ENCODE peak calls at places on chromosome 5, in seven cellular contexts. One of them, this sample, is unnamed.

GRCh38 chr5:140312067-140312790 is 9.3 kb upstream of the PFDN1 start:
- DNase-seq in SK-N-SH: no peak
- DNase-seq in H1: no peak
- DNase-seq in K562: no peak
- DNase-seq in HCT116: no peak
- DNase-seq in HepG2: no peak
- DNase-seq in GM12878: no peak
- DNase-seq in this sample: no peak

GRCh38 chr5:28576022-28576421 is 1537.6 kb upstream of the CDH9 start:
- DNase-seq in HCT116: no peak
- DNase-seq in SK-N-SH: no peak
- DNase-seq in GM12878: no peak
- DNase-seq in K562: no peak
- DNase-seq in H1: no peak
- DNase-seq in HepG2: peak
- DNase-seq in this sample: peak

GRCh38 chr5:16864566-16864965 is 71.5 kb downstream of the MYO10 start:
- DNase-seq in HCT116: no peak
- DNase-seq in H1: no peak
- DNase-seq in GM12878: no peak
- DNase-seq in K562: no peak
- DNase-seq in HepG2: no peak
- DNase-seq in SK-N-SH: no peak
- DNase-seq in this sample: no peak

GRCh38 chr5:151757233-151758140 is 944 bp downstream of the ATOX1 start:
- DNase-seq in SK-N-SH: no peak
- DNase-seq in GM12878: no peak
- DNase-seq in K562: peak
- DNase-seq in HepG2: no peak
- DNase-seq in H1: no peak
- DNase-seq in HCT116: no peak
- DNase-seq in this sample: peak

GRCh38 chr5:40626834-40627233 is 52.9 kb upstream of the PTGER4 start:
- DNase-seq in SK-N-SH: no peak
- DNase-seq in HepG2: no peak
- DNase-seq in HCT116: no peak
- DNase-seq in GM12878: no peak
- DNase-seq in K562: no peak
- DNase-seq in H1: no peak
- DNase-seq in this sample: no peak

GRCh38 chr5:149432861-149433462 is 53.9 kb upstream of the IL17B start:
- DNase-seq in H1: no peak
- DNase-seq in GM12878: no peak
- DNase-seq in SK-N-SH: no peak
- DNase-seq in HepG2: no peak
- DNase-seq in HCT116: no peak
- DNase-seq in K562: no peak
- DNase-seq in this sample: no peak

GRCh38 chr5:56050566-56051292 is 56.0 kb upstream of the IL6ST start:
- DNase-seq in SK-N-SH: no peak
- DNase-seq in HCT116: no peak
- DNase-seq in K562: no peak
- DNase-seq in H1: no peak
- DNase-seq in GM12878: no peak
- DNase-seq in HepG2: no peak
- DNase-seq in this sample: peak

GRCh38 chr5:119356384-119357188 is 767 bp downstream of the TNFAIP8 start:
- DNase-seq in HepG2: no peak
- DNase-seq in SK-N-SH: no peak
- DNase-seq in GM12878: no peak
- DNase-seq in H1: no peak
- DNase-seq in K562: no peak
- DNase-seq in HCT116: no peak
- DNase-seq in this sample: peak

GRCh38 chr5:114191441-114191840 is 170.4 kb upstream of the KCNN2 start:
- DNase-seq in SK-N-SH: no peak
- DNase-seq in HepG2: no peak
- DNase-seq in K562: no peak
- DNase-seq in GM12878: no peak
- DNase-seq in H1: no peak
- DNase-seq in HCT116: no peak
- DNase-seq in this sample: no peak

GRCh38 chr5:180172447-180173197 is 36.4 kb downstream of the RASGEF1C start:
- DNase-seq in SK-N-SH: peak
- DNase-seq in HCT116: no peak
- DNase-seq in HepG2: peak
- DNase-seq in K562: no peak
- DNase-seq in GM12878: no peak
- DNase-seq in H1: no peak
- DNase-seq in this sample: peak

GRCh38 chr5:115179068-115179958 is 9.6 kb upstream of the TRIM36 start:
- DNase-seq in K562: no peak
- DNase-seq in H1: no peak
- DNase-seq in HCT116: no peak
- DNase-seq in SK-N-SH: peak
- DNase-seq in GM12878: no peak
- DNase-seq in HepG2: no peak
- DNase-seq in this sample: no peak

GRCh38 chr5:5981562-5981961 is 396.8 kb downstream of the MED10 start:
- DNase-seq in HCT116: no peak
- DNase-seq in HepG2: no peak
- DNase-seq in H1: no peak
- DNase-seq in GM12878: no peak
- DNase-seq in K562: no peak
- DNase-seq in SK-N-SH: no peak
- DNase-seq in this sample: no peak

GRCh38 chr5:53367727-53368126 is 112.7 kb upstream of the FST start:
- DNase-seq in HCT116: no peak
- DNase-seq in K562: no peak
- DNase-seq in GM12878: no peak
- DNase-seq in HepG2: no peak
- DNase-seq in SK-N-SH: no peak
- DNase-seq in H1: no peak
- DNase-seq in this sample: no peak

DNA sequence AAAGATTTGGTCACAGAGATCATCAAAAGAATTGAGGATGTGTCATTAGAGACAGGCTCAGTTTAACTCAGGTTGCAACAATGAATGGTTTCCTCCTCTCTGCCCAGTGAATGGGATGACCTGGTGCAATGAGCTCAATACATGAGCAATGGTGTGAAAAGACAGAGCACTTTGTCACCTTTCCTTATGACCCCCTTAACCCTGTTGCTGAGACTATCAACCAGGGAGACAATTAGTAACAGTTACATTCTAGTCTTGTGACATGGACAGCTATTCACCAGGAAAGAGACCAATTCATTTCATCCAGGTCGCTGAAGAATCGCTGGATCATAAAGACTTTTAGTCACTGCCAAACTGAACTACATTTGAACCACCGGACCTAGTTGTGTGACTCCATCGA is 19.9 kb upstream of the CDH6 start:
- DNase-seq in HepG2: no peak
- DNase-seq in H1: no peak
- DNase-seq in HCT116: no peak
- DNase-seq in SK-N-SH: no peak
- DNase-seq in GM12878: no peak
- DNase-seq in K562: no peak
- DNase-seq in this sample: no peak
- TF ChIP-seq JUND in HepG2: no peak
- TF ChIP-seq JUND in H1: no peak
- TF ChIP-seq JUND in HCT116: no peak
- TF ChIP-seq JUND in SK-N-SH: no peak
- TF ChIP-seq JUND in GM12878: no peak
- TF ChIP-seq JUND in K562: no peak
- TF ChIP-seq JUND in this sample: no peak

DNA sequence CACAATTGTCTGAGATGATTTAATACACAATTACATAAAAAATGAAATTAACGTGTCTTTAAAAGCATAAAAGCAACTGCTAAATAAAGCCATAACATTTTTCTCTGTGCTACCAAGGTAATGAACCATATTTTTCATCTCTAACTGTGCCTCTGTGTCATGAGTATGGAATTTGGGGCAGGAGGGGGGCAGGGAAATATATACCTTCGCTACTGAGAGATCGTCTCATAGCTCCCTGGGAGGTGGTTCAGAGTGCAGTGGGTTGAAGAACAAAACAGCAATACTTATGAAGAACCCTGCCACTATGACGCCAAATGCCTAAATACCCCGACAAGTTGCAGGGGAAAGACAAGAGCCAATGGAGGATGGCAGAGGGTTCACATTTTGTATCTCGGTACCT is 806.0 kb upstream of the WWC1 start:
- DNase-seq in HepG2: no peak
- DNase-seq in HCT116: no peak
- DNase-seq in H1: no peak
- DNase-seq in SK-N-SH: no peak
- DNase-seq in K562: no peak
- DNase-seq in GM12878: no peak
- DNase-seq in this sample: no peak
- TF ChIP-seq JUND in HepG2: no peak
- TF ChIP-seq JUND in HCT116: no peak
- TF ChIP-seq JUND in H1: no peak
- TF ChIP-seq JUND in SK-N-SH: no peak
- TF ChIP-seq JUND in K562: no peak
- TF ChIP-seq JUND in GM12878: no peak
- TF ChIP-seq JUND in this sample: no peak

GRCh38 chr5:71873202-71873601 is 154.1 kb downstream of the CARTPT start:
- DNase-seq in K562: no peak
- DNase-seq in HepG2: no peak
- DNase-seq in H1: no peak
- DNase-seq in SK-N-SH: no peak
- DNase-seq in GM12878: no peak
- DNase-seq in HCT116: no peak
- DNase-seq in this sample: no peak
- TF ChIP-seq JUND in K562: no peak
- TF ChIP-seq JUND in HepG2: no peak
- TF ChIP-seq JUND in H1: no peak
- TF ChIP-seq JUND in SK-N-SH: no peak
- TF ChIP-seq JUND in GM12878: no peak
- TF ChIP-seq JUND in HCT116: no peak
- TF ChIP-seq JUND in this sample: no peak

DNA sequence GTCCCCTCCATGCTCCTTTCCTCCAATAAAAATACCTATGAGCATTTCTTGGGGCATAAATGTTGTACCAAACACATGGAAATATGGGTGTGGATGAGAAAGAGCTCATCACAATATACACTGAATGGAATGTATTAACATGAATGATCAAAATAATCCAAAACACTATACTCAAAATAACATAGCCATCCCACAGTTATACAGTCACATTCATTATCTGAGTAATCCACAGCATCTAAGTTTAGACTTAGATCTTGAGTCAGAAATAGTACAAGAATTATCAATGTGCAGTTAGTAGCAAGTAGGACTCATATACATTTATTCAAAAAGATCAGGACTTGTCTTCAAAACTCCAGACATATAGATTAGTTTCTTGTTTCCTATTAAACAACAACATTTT is 175.2 kb upstream of the NREP start:
- DNase-seq in K562: no peak
- DNase-seq in SK-N-SH: no peak
- DNase-seq in H1: no peak
- DNase-seq in HepG2: no peak
- DNase-seq in HCT116: no peak
- DNase-seq in GM12878: no peak
- DNase-seq in this sample: no peak
- TF ChIP-seq JUND in K562: no peak
- TF ChIP-seq JUND in SK-N-SH: no peak
- TF ChIP-seq JUND in H1: no peak
- TF ChIP-seq JUND in HepG2: no peak
- TF ChIP-seq JUND in HCT116: no peak
- TF ChIP-seq JUND in GM12878: no peak
- TF ChIP-seq JUND in this sample: no peak

This sample was measured in T47D.